ENCODE peak calls at places on chromosomes 7 and 10, in nine cellular contexts. H, T, O, E, N, U, I, Q and P are unnamed samples.

GRCh38 chr7:33692956-33693355 is 212.4 kb upstream of the BMPER start:
- DNase-seq in N (no peak), U (no peak), I (no peak), T (no peak), O (peak), Q (no peak), E (no peak), H (no peak), P (no peak)

GRCh38 chr7:116630357-116630756 is 41.6 kb upstream of the MET start:
- DNase-seq in N (no peak), O (no peak), Q (no peak), E (no peak), H (no peak), T (no peak), U (no peak), I (no peak), P (no peak)

GRCh38 chr7:130387628-130388403 is 7.5 kb downstream of the CPA1 start:
- DNase-seq in T (no peak), I (no peak), H (no peak), U (no peak), N (no peak), Q (no peak), O (peak), E (no peak), P (no peak)

GRCh38 chr10:54853883-54854282 is 52.9 kb upstream of the PCDH15 start:
- DNase-seq in H (no peak), O (no peak), Q (no peak), I (no peak), T (no peak), E (no peak), U (no peak), N (no peak), P (no peak)

GRCh38 chr10:96287392-96288105 is 16.2 kb upstream of the BLNK start:
- DNase-seq in O (no peak), H (no peak), T (no peak), N (no peak), E (peak), I (no peak), U (no peak), Q (no peak), P (no peak)

GRCh38 chr7:102169651-102170416 is 116.8 kb upstream of the SH2B2 start:
- DNase-seq in O (peak), T (no peak), Q (no peak), N (no peak), E (no peak), U (no peak), I (no peak), H (no peak), P (no peak)

GRCh38 chr7:110590415-110590814 is 500.5 kb upstream of the LRRN3 start:
- DNase-seq in I (no peak), E (no peak), T (peak), O (no peak), Q (no peak), N (no peak), H (no peak), U (peak), P (no peak)

GRCh38 chr10:43308986-43309385 is 42.1 kb upstream of the RASGEF1A start:
- DNase-seq in H (no peak), E (no peak), N (no peak), O (no peak), T (no peak), Q (no peak), I (no peak), U (no peak), P (no peak)

GRCh38 chr10:104049497-104050250 is 36.0 kb downstream of the COL17A1 start:
- DNase-seq in H (no peak), N (no peak), I (no peak), U (no peak), O (peak), T (no peak), Q (no peak), E (no peak), P (no peak)

GRCh38 chr7:57412168-57412567 is 37.8 kb upstream of the ZNF716 start:
- DNase-seq in H (no peak), O (no peak), N (no peak), T (no peak), Q (no peak), U (no peak), I (no peak), E (no peak), P (no peak)

GRCh38 chr10:116715839-116716377 is 26.5 kb downstream of the HSPA12A start:
- DNase-seq in I (no peak), U (no peak), T (no peak), O (no peak), E (no peak), Q (no peak), N (no peak), H (no peak), P (no peak)

GRCh38 chr10:106508920-106509319 is 655.6 kb downstream of the SORCS1 start:
- DNase-seq in H (no peak), U (no peak), Q (no peak), I (no peak), T (no peak), E (no peak), N (no peak), O (no peak), P (no peak)

GRCh38 chr10:9045311-9045710 is 990.8 kb downstream of the GATA3 start:
- DNase-seq in H (no peak), E (no peak), I (no peak), Q (no peak), T (no peak), U (no peak), N (no peak), O (no peak), P (no peak)

GRCh38 chr7:93723424-93724124 is 149.1 kb upstream of the CALCR start:
- DNase-seq in O (no peak), T (no peak), H (no peak), N (no peak), U (no peak), Q (no peak), E (no peak), I (no peak), P (no peak)

GRCh38 chr7:104136981-104137380 is 70.8 kb downstream of the ORC5 start:
- DNase-seq in I (no peak), Q (no peak), T (no peak), N (no peak), U (no peak), O (no peak), E (no peak), H (no peak), P (no peak)

GRCh38 chr7:50393547-50394252 is 56.5 kb downstream of the FIGNL1 start:
- DNase-seq in N (no peak), T (no peak), O (no peak), I (peak), Q (no peak), H (peak), U (peak), E (no peak), P (no peak)

GRCh38 chr7:87543623-87544022 is 57.1 kb downstream of the ABCB1 start:
- DNase-seq in O (peak), E (no peak), T (no peak), I (no peak), H (no peak), Q (no peak), U (no peak), N (no peak), P (no peak)

GRCh38 chr10:77566228-77566627 is 71.4 kb downstream of the KCNMA1 start:
- DNase-seq in T (no peak), Q (no peak), O (no peak), N (no peak), U (no peak), I (no peak), H (no peak), E (no peak), P (no peak)

GRCh38 chr7:111409714-111410422 is 152.4 kb downstream of the IMMP2L start:
- DNase-seq in U (no peak), Q (no peak), I (no peak), H (no peak), E (no peak), T (no peak), O (peak), N (no peak), P (no peak)

GRCh38 chr7:27193335-27194001 is 6.4 kb downstream of the HOXA13 start:
- DNase-seq in E (no peak), H (no peak), U (no peak), N (no peak), T (no peak), Q (no peak), O (no peak), I (no peak), P (no peak)

GRCh38 chr10:93068411-93069244 is 5.1 kb upstream of the CYP26A1 start:
- DNase-seq in E (no peak), Q (no peak), O (peak), N (no peak), I (no peak), U (no peak), T (peak), H (no peak), P (no peak)

GRCh38 chr7:134943785-134944400 is 42.4 kb upstream of the AGBL3 start:
- DNase-seq in T (peak), I (no peak), O (peak), N (no peak), U (no peak), Q (no peak), E (no peak), H (no peak), P (no peak)

GRCh38 chr7:130141161-130141857 is 63.9 kb downstream of the TMEM209 start:
- DNase-seq in E (no peak), U (peak), H (no peak), Q (no peak), T (no peak), N (no peak), I (peak), O (peak), P (no peak)

GRCh38 chr7:99193527-99194214 is 14.2 kb downstream of the KPNA7 start:
- DNase-seq in U (no peak), O (peak), N (no peak), I (no peak), T (no peak), Q (no peak), H (no peak), E (no peak), P (no peak)

GRCh38 chr10:30127120-30127541 is 67.7 kb upstream of the JCAD start:
- DNase-seq in H (no peak), O (no peak), N (no peak), E (no peak), T (no peak), I (no peak), Q (no peak), U (no peak), P (no peak)

GRCh38 chr7:142130282-142130681 is 18.8 kb downstream of the MGAM2 start:
- DNase-seq in O (no peak), N (no peak), I (no peak), Q (no peak), E (no peak), H (no peak), U (no peak), T (no peak), P (no peak)